ENCODE peak calls at places on chromosomes 16 and 17, in eight cellular contexts. V, J, U, Z, X, M, K and A are unnamed samples.
A peak's percentile ranks its signal among the peaks of the same experiment; 100 is the strongest.

GRCh38 chr17:78821961-78822360 is 18.7 kb downstream of the USP36 start:
- DNase-seq in Z (no peak), U (no peak), K (peak; percentile 54), J (no peak), V (no peak), M (no peak), X (peak; percentile 33), A (no peak)

GRCh38 chr17:20293501-20293900 is 173.8 kb downstream of the LGALS9B start:
- DNase-seq in J (no peak), K (no peak), U (no peak), Z (no peak), M (no peak), X (no peak), V (no peak), A (no peak)

GRCh38 chr17:80539022-80539421 is 5.6 kb upstream of the RPTOR start:
- DNase-seq in U (no peak), M (no peak), Z (no peak), V (no peak), J (peak; percentile 45), K (no peak), X (no peak), A (no peak)

GRCh38 chr17:4594406-4595349 is 10.3 kb downstream of the SMTNL2 start:
- DNase-seq in M (peak; percentile 57), Z (no peak), X (no peak), V (no peak), U (no peak), J (peak; percentile 85), K (no peak), A (no peak)

GRCh38 chr17:39700148-39700987 is 504 bp downstream of the ERBB2 start:
- DNase-seq in V (no peak), M (peak; percentile 80), J (peak; percentile 77), U (no peak), Z (no peak), K (peak; percentile 7), X (no peak), A (no peak)

GRCh38 chr17:17780941-17781590 is 55.7 kb downstream of the SREBF1 start:
- DNase-seq in K (peak; percentile 65), X (no peak), J (peak; percentile 88), M (peak; percentile 78), V (no peak), U (peak; percentile 95), Z (no peak), A (no peak)

GRCh38 chr16:84647830-84648594 is at the start of gene KLHL36:
- DNase-seq in X (peak; percentile 71), M (peak; percentile 89), V (peak; percentile 67), U (no peak), Z (peak; percentile 76), J (peak; percentile 52), K (no peak), A (peak; percentile 47)

GRCh38 chr17:81722184-81723120 is 10.4 kb downstream of the SLC25A10 start:
- DNase-seq in M (peak; percentile 91), Z (no peak), U (peak; percentile 65), X (peak; percentile 97), K (no peak), J (no peak), V (no peak), A (peak; percentile 37)

GRCh38 chr17:27086526-27086925 is 207.4 kb upstream of the WSB1 start:
- DNase-seq in V (no peak), M (no peak), J (no peak), X (no peak), Z (no peak), U (no peak), K (no peak), A (no peak)

GRCh38 chr16:9383281-9383680 is 291.8 kb downstream of the HAPSTR1 start:
- DNase-seq in X (no peak), M (no peak), J (no peak), Z (no peak), K (no peak), V (no peak), U (no peak), A (no peak)

GRCh38 chr16:10069374-10069773 is 112.9 kb downstream of the GRIN2A start:
- DNase-seq in V (no peak), M (no peak), Z (peak; percentile 22), X (no peak), U (no peak), J (no peak), K (no peak), A (no peak)

GRCh38 chr17:51722994-51723393 is 435.5 kb downstream of the CA10 start:
- DNase-seq in V (no peak), M (no peak), X (no peak), Z (no peak), J (no peak), K (no peak), U (no peak), A (no peak)

GRCh38 chr16:88424536-88425230 is 28.4 kb upstream of the ZFPM1 start:
- DNase-seq in Z (no peak), X (no peak), J (no peak), K (no peak), M (no peak), V (no peak), U (no peak), A (no peak)

GRCh38 chr16:81967358-81967757 is 43.9 kb downstream of the SDR42E1 start:
- DNase-seq in U (no peak), X (no peak), Z (no peak), J (no peak), K (no peak), M (no peak), V (no peak), A (no peak)

GRCh38 chr16:49932943-49933342 is 77.0 kb upstream of the ZNF423 start:
- DNase-seq in U (peak; percentile 32), K (peak; percentile 11), X (no peak), J (no peak), M (no peak), V (no peak), Z (peak; percentile 30), A (no peak)

GRCh38 chr17:40291311-40291710 is 3.6 kb downstream of the CDC6 start:
- DNase-seq in X (no peak), U (no peak), V (no peak), K (no peak), J (no peak), Z (no peak), M (no peak), A (no peak)

GRCh38 chr17:66383353-66383752 is 80.9 kb downstream of the PRKCA start:
- DNase-seq in X (no peak), K (peak; percentile 96), J (no peak), V (no peak), M (no peak), U (no peak), Z (no peak), A (no peak)

GRCh38 chr16:85750021-85750826 is 672 bp downstream of the C16orf74 start:
- DNase-seq in X (no peak), Z (peak; percentile 39), M (peak; percentile 86), J (peak; percentile 59), U (peak; percentile 53), V (peak; percentile 63), K (peak; percentile 46), A (no peak)

GRCh38 chr16:66175058-66175457 is 191.4 kb upstream of the CDH5 start:
- DNase-seq in M (no peak), J (no peak), V (no peak), K (no peak), X (no peak), Z (no peak), U (no peak), A (no peak)

DNA sequence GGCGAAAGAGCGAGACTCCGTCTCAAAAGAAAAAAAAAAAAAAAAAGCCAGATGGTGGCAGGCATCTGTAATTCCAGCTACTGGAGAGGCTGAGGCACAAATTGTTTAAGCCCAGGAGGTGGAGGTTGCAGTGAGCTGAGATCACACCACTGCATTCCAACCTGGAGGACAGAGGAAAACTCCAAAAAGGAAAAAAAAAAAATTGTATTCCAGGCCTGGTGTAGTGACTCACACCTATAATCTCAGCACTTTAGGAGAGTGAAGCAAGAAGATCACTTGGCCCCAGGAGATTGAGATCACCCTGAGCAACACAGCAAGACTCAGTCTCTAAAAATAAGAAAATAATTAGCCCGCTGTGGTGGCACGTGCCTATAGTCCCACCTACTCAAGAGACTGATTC is 20.1 kb downstream of the HBQ1 start:
- DNase-seq in J (no peak), X (no peak), M (no peak), K (peak; percentile 78), V (no peak), Z (no peak), U (no peak), A (no peak)
- H3K27ac ChIP-seq in J (no peak overlapping the region), X (no peak overlapping the region), M (no peak overlapping the region), K (no peak overlapping the region), V (no peak overlapping the region), Z (no peak overlapping the region), U (no peak overlapping the region), A (no peak overlapping the region)

DNA sequence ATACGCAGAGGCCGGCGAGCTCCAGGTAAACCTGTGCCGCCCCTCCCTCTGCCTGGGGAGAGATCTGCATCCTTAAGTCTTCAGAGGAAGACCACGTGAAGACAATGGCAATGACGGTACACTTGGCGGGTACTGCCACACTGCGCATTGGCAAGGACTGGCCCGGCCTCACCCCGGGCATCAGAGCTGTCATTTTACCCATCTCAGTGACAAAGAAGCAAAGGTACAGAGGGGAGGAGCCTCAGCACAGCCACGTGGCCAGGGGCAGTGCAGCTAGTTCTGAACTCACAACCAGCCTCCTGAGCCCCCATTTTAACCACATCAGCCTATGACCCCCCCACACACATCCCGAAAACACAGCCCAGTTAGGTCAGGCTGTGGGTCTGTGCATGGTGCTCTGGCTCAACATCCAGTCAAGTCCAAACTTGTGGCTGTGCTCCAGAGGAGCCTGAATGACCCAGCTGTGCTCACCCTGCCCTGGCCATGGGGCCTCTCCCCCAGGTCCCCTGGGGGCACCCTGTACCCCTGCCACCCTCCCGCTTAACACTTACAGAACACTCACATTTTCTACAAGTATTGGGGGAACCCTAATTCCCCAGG is 80.6 kb downstream of the C16orf95 start:
- DNase-seq in Z (no peak), M (no peak), K (no peak), V (no peak), J (no peak), U (no peak), X (no peak), A (no peak)
- H3K27ac ChIP-seq in Z (no peak overlapping the region), M (no peak overlapping the region), K (no peak overlapping the region), V (no peak overlapping the region), J (no peak overlapping the region), U (no peak overlapping the region), X (no peak overlapping the region), A (no peak overlapping the region)

DNA sequence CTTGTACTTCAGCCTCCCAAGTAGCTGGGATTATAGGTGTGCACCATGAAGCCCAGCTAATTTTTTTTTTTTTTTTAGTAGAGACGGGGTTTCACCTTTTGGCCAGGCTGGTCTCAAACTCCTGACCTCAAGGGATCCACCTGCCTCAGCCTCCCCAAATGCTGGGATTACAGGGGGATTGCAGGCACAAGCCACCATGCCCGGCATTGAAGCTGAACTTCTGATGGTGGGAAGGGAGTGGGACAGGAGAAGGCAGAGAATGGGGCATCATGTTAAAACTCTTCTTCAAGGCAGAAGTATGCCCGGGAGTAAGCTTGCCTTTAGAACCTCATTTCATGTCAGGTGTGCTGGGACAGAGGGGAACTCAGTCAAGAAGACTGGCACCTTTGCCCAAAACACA is 48.6 kb upstream of the ZFHX3 start:
- DNase-seq in K (no peak), V (no peak), U (no peak), J (no peak), Z (no peak), X (no peak), M (no peak), A (no peak)
- H3K27ac ChIP-seq in K (no peak overlapping the region), V (no peak overlapping the region), U (no peak overlapping the region), J (no peak overlapping the region), Z (no peak overlapping the region), X (no peak overlapping the region), M (no peak overlapping the region), A (no peak overlapping the region)

DNA sequence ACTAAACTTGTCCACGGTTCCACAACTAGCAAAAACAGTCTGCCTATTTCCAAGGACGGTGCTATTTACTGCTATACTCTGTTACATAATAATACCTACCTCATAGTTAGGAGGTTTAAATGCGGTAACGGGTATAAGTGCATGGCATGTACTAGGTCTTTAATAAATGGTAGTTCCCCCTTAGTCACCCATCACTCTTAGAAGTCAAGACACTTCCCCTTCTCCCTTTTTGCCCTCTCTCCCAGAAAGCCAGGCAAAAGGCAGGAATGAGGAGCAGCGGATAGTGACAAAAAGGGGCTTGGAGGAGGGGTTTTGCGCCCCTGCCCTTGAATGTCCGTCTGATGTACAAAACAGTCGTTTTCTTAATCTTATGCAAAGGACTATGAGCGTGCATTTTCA is 1.1 kb upstream of the LSM12 start:
- DNase-seq in V (no peak), K (no peak), J (no peak), M (no peak), U (no peak), Z (no peak), X (peak; percentile 7), A (no peak)
- H3K27ac ChIP-seq in V (peak overlapping the region; percentile 93), K (no peak overlapping the region), J (no peak overlapping the region), M (no peak overlapping the region), U (no peak overlapping the region), Z (peak overlapping the region; percentile 93), X (peak overlapping the region; percentile 73), A (no peak overlapping the region)